ENCODE peak calls at places on chromosomes 16 and 17, in six cellular contexts. One of them, this sample, is unnamed.

GRCh38 chr17:55167024-55167721 is 97.6 kb upstream of the HLF start:
- DNase-seq in NCI-H1417 treated with DMSO at 0.1 percent for 48 hours: no peak
- DNase-seq in activated CD4-positive, alpha-beta T cell treated with anti-CD3 and anti-CD28 coated beads for 48 hours: no peak
- DNase-seq in GM03348: no peak
- DNase-seq in AG20443: no peak
- DNase-seq in cardiac muscle cell: no peak
- DNase-seq in this sample: no peak

GRCh38 chr16:30659507-30660423 is 1.5 kb downstream of the FBRS start:
- DNase-seq in NCI-H1417 treated with DMSO at 0.1 percent for 48 hours: no peak
- DNase-seq in activated CD4-positive, alpha-beta T cell treated with anti-CD3 and anti-CD28 coated beads for 48 hours: peak
- DNase-seq in GM03348: peak
- DNase-seq in AG20443: peak
- DNase-seq in cardiac muscle cell: no peak
- DNase-seq in this sample: no peak

GRCh38 chr16:74034862-74035261 is 261.8 kb upstream of the PSMD7 start:
- DNase-seq in NCI-H1417 treated with DMSO at 0.1 percent for 48 hours: no peak
- DNase-seq in activated CD4-positive, alpha-beta T cell treated with anti-CD3 and anti-CD28 coated beads for 48 hours: no peak
- DNase-seq in GM03348: peak
- DNase-seq in AG20443: peak
- DNase-seq in cardiac muscle cell: peak
- DNase-seq in this sample: peak

GRCh38 chr16:7025616-7026190 is 306.9 kb upstream of the RBFOX1 start:
- DNase-seq in NCI-H1417 treated with DMSO at 0.1 percent for 48 hours: no peak
- DNase-seq in activated CD4-positive, alpha-beta T cell treated with anti-CD3 and anti-CD28 coated beads for 48 hours: peak
- DNase-seq in GM03348: peak
- DNase-seq in AG20443: peak
- DNase-seq in cardiac muscle cell: no peak
- DNase-seq in this sample: peak

GRCh38 chr16:65413861-65414260 is 292.0 kb upstream of the CDH11 start:
- DNase-seq in NCI-H1417 treated with DMSO at 0.1 percent for 48 hours: no peak
- DNase-seq in activated CD4-positive, alpha-beta T cell treated with anti-CD3 and anti-CD28 coated beads for 48 hours: no peak
- DNase-seq in GM03348: no peak
- DNase-seq in AG20443: no peak
- DNase-seq in cardiac muscle cell: no peak
- DNase-seq in this sample: no peak

GRCh38 chr17:8611135-8611534 is 19.4 kb downstream of the MYH10 start:
- DNase-seq in NCI-H1417 treated with DMSO at 0.1 percent for 48 hours: no peak
- DNase-seq in activated CD4-positive, alpha-beta T cell treated with anti-CD3 and anti-CD28 coated beads for 48 hours: no peak
- DNase-seq in GM03348: peak
- DNase-seq in AG20443: peak
- DNase-seq in cardiac muscle cell: peak
- DNase-seq in this sample: no peak

GRCh38 chr16:2894231-2894630 is 11.2 kb downstream of the FLYWCH2 start:
- DNase-seq in NCI-H1417 treated with DMSO at 0.1 percent for 48 hours: no peak
- DNase-seq in activated CD4-positive, alpha-beta T cell treated with anti-CD3 and anti-CD28 coated beads for 48 hours: no peak
- DNase-seq in GM03348: no peak
- DNase-seq in AG20443: no peak
- DNase-seq in cardiac muscle cell: no peak
- DNase-seq in this sample: no peak

GRCh38 chr16:28918698-28919097 is 6.3 kb downstream of the RABEP2 start:
- DNase-seq in NCI-H1417 treated with DMSO at 0.1 percent for 48 hours: no peak
- DNase-seq in activated CD4-positive, alpha-beta T cell treated with anti-CD3 and anti-CD28 coated beads for 48 hours: no peak
- DNase-seq in GM03348: no peak
- DNase-seq in AG20443: no peak
- DNase-seq in cardiac muscle cell: no peak
- DNase-seq in this sample: no peak

GRCh38 chr17:17492085-17492484 is 4.1 kb downstream of the RASD1 start:
- DNase-seq in NCI-H1417 treated with DMSO at 0.1 percent for 48 hours: no peak
- DNase-seq in activated CD4-positive, alpha-beta T cell treated with anti-CD3 and anti-CD28 coated beads for 48 hours: no peak
- DNase-seq in GM03348: no peak
- DNase-seq in AG20443: no peak
- DNase-seq in cardiac muscle cell: no peak
- DNase-seq in this sample: no peak

GRCh38 chr17:78923660-78924453 is 1.3 kb downstream of the TIMP2 start:
- DNase-seq in NCI-H1417 treated with DMSO at 0.1 percent for 48 hours: no peak
- DNase-seq in activated CD4-positive, alpha-beta T cell treated with anti-CD3 and anti-CD28 coated beads for 48 hours: peak
- DNase-seq in GM03348: peak
- DNase-seq in AG20443: peak
- DNase-seq in cardiac muscle cell: no peak
- DNase-seq in this sample: peak

GRCh38 chr17:46163316-46163715 is 29.9 kb downstream of the KANSL1 start:
- DNase-seq in NCI-H1417 treated with DMSO at 0.1 percent for 48 hours: no peak
- DNase-seq in activated CD4-positive, alpha-beta T cell treated with anti-CD3 and anti-CD28 coated beads for 48 hours: no peak
- DNase-seq in GM03348: no peak
- DNase-seq in AG20443: no peak
- DNase-seq in cardiac muscle cell: no peak
- DNase-seq in this sample: no peak

GRCh38 chr17:53387745-53388144 is 435.0 kb upstream of the KIF2B start:
- DNase-seq in NCI-H1417 treated with DMSO at 0.1 percent for 48 hours: no peak
- DNase-seq in activated CD4-positive, alpha-beta T cell treated with anti-CD3 and anti-CD28 coated beads for 48 hours: no peak
- DNase-seq in GM03348: no peak
- DNase-seq in AG20443: no peak
- DNase-seq in cardiac muscle cell: no peak
- DNase-seq in this sample: no peak

GRCh38 chr16:49499018-49499785 is 125.6 kb downstream of the C16orf78 start:
- DNase-seq in NCI-H1417 treated with DMSO at 0.1 percent for 48 hours: no peak
- DNase-seq in activated CD4-positive, alpha-beta T cell treated with anti-CD3 and anti-CD28 coated beads for 48 hours: no peak
- DNase-seq in GM03348: no peak
- DNase-seq in AG20443: no peak
- DNase-seq in cardiac muscle cell: no peak
- DNase-seq in this sample: no peak

GRCh38 chr17:55454906-55455474 is 33.4 kb upstream of the MMD start:
- DNase-seq in NCI-H1417 treated with DMSO at 0.1 percent for 48 hours: no peak
- DNase-seq in activated CD4-positive, alpha-beta T cell treated with anti-CD3 and anti-CD28 coated beads for 48 hours: no peak
- DNase-seq in GM03348: peak
- DNase-seq in AG20443: peak
- DNase-seq in cardiac muscle cell: peak
- DNase-seq in this sample: peak

GRCh38 chr17:55198690-55199370 is 65.9 kb upstream of the HLF start:
- DNase-seq in NCI-H1417 treated with DMSO at 0.1 percent for 48 hours: no peak
- DNase-seq in activated CD4-positive, alpha-beta T cell treated with anti-CD3 and anti-CD28 coated beads for 48 hours: no peak
- DNase-seq in GM03348: no peak
- DNase-seq in AG20443: no peak
- DNase-seq in cardiac muscle cell: no peak
- DNase-seq in this sample: no peak

GRCh38 chr17:15298176-15298575 is 33.0 kb upstream of the PMP22 start:
- DNase-seq in NCI-H1417 treated with DMSO at 0.1 percent for 48 hours: no peak
- DNase-seq in activated CD4-positive, alpha-beta T cell treated with anti-CD3 and anti-CD28 coated beads for 48 hours: no peak
- DNase-seq in GM03348: peak
- DNase-seq in AG20443: peak
- DNase-seq in cardiac muscle cell: peak
- DNase-seq in this sample: peak

GRCh38 chr17:78112508-78113471 is 15.8 kb downstream of the TMC6 start:
- DNase-seq in NCI-H1417 treated with DMSO at 0.1 percent for 48 hours: no peak
- DNase-seq in activated CD4-positive, alpha-beta T cell treated with anti-CD3 and anti-CD28 coated beads for 48 hours: peak
- DNase-seq in GM03348: peak
- DNase-seq in AG20443: peak
- DNase-seq in cardiac muscle cell: peak
- DNase-seq in this sample: peak

GRCh38 chr17:41655611-41656111 is 31.3 kb upstream of the KRT17 start:
- DNase-seq in NCI-H1417 treated with DMSO at 0.1 percent for 48 hours: no peak
- DNase-seq in activated CD4-positive, alpha-beta T cell treated with anti-CD3 and anti-CD28 coated beads for 48 hours: no peak
- DNase-seq in GM03348: no peak
- DNase-seq in AG20443: no peak
- DNase-seq in cardiac muscle cell: no peak
- DNase-seq in this sample: no peak

GRCh38 chr16:19885456-19886060 is 910 bp upstream of the GPRC5B start:
- DNase-seq in NCI-H1417 treated with DMSO at 0.1 percent for 48 hours: no peak
- DNase-seq in activated CD4-positive, alpha-beta T cell treated with anti-CD3 and anti-CD28 coated beads for 48 hours: no peak
- DNase-seq in GM03348: no peak
- DNase-seq in AG20443: no peak
- DNase-seq in cardiac muscle cell: peak
- DNase-seq in this sample: no peak

GRCh38 chr17:79861371-79862216 is 22.4 kb upstream of the CBX4 start:
- DNase-seq in NCI-H1417 treated with DMSO at 0.1 percent for 48 hours: no peak
- DNase-seq in activated CD4-positive, alpha-beta T cell treated with anti-CD3 and anti-CD28 coated beads for 48 hours: no peak
- DNase-seq in GM03348: no peak
- DNase-seq in AG20443: peak
- DNase-seq in cardiac muscle cell: peak
- DNase-seq in this sample: no peak

GRCh38 chr17:9401434-9401833 is 174.2 kb downstream of the STX8 start:
- DNase-seq in NCI-H1417 treated with DMSO at 0.1 percent for 48 hours: no peak
- DNase-seq in activated CD4-positive, alpha-beta T cell treated with anti-CD3 and anti-CD28 coated beads for 48 hours: no peak
- DNase-seq in GM03348: peak
- DNase-seq in AG20443: peak
- DNase-seq in cardiac muscle cell: peak
- DNase-seq in this sample: peak

GRCh38 chr16:78460428-78460827 is 361.0 kb downstream of the WWOX start:
- DNase-seq in NCI-H1417 treated with DMSO at 0.1 percent for 48 hours: no peak
- DNase-seq in activated CD4-positive, alpha-beta T cell treated with anti-CD3 and anti-CD28 coated beads for 48 hours: no peak
- DNase-seq in GM03348: no peak
- DNase-seq in AG20443: no peak
- DNase-seq in cardiac muscle cell: no peak
- DNase-seq in this sample: no peak

GRCh38 chr17:49076575-49077384 is 55.8 kb upstream of the B4GALNT2 start:
- DNase-seq in NCI-H1417 treated with DMSO at 0.1 percent for 48 hours: no peak
- DNase-seq in activated CD4-positive, alpha-beta T cell treated with anti-CD3 and anti-CD28 coated beads for 48 hours: no peak
- DNase-seq in GM03348: peak
- DNase-seq in AG20443: peak
- DNase-seq in cardiac muscle cell: peak
- DNase-seq in this sample: peak

GRCh38 chr17:56594528-56595418 is 1.3 kb downstream of the NOG start:
- DNase-seq in NCI-H1417 treated with DMSO at 0.1 percent for 48 hours: no peak
- DNase-seq in activated CD4-positive, alpha-beta T cell treated with anti-CD3 and anti-CD28 coated beads for 48 hours: peak
- DNase-seq in GM03348: peak
- DNase-seq in AG20443: no peak
- DNase-seq in cardiac muscle cell: no peak
- DNase-seq in this sample: peak

GRCh38 chr16:11011326-11011725 is 67.0 kb downstream of the CLEC16A start:
- DNase-seq in NCI-H1417 treated with DMSO at 0.1 percent for 48 hours: no peak
- DNase-seq in activated CD4-positive, alpha-beta T cell treated with anti-CD3 and anti-CD28 coated beads for 48 hours: no peak
- DNase-seq in GM03348: no peak
- DNase-seq in AG20443: no peak
- DNase-seq in cardiac muscle cell: no peak
- DNase-seq in this sample: no peak

GRCh38 chr16:80585764-80586163 is 45.0 kb downstream of the DYNLRB2 start:
- DNase-seq in NCI-H1417 treated with DMSO at 0.1 percent for 48 hours: no peak
- DNase-seq in activated CD4-positive, alpha-beta T cell treated with anti-CD3 and anti-CD28 coated beads for 48 hours: no peak
- DNase-seq in GM03348: no peak
- DNase-seq in AG20443: no peak
- DNase-seq in cardiac muscle cell: no peak
- DNase-seq in this sample: no peak

GRCh38 chr16:89308391-89309333 is 91.2 kb downstream of the ZNF778 start:
- DNase-seq in NCI-H1417 treated with DMSO at 0.1 percent for 48 hours: no peak
- DNase-seq in activated CD4-positive, alpha-beta T cell treated with anti-CD3 and anti-CD28 coated beads for 48 hours: peak
- DNase-seq in GM03348: no peak
- DNase-seq in AG20443: peak
- DNase-seq in cardiac muscle cell: no peak
- DNase-seq in this sample: no peak

GRCh38 chr17:69567130-69567529 is 152.6 kb downstream of the MAP2K6 start:
- DNase-seq in NCI-H1417 treated with DMSO at 0.1 percent for 48 hours: no peak
- DNase-seq in activated CD4-positive, alpha-beta T cell treated with anti-CD3 and anti-CD28 coated beads for 48 hours: no peak
- DNase-seq in GM03348: peak
- DNase-seq in AG20443: peak
- DNase-seq in cardiac muscle cell: peak
- DNase-seq in this sample: peak

GRCh38 chr16:72284042-72284789 is 112.3 kb upstream of the PMFBP1 start:
- DNase-seq in NCI-H1417 treated with DMSO at 0.1 percent for 48 hours: no peak
- DNase-seq in activated CD4-positive, alpha-beta T cell treated with anti-CD3 and anti-CD28 coated beads for 48 hours: no peak
- DNase-seq in GM03348: no peak
- DNase-seq in AG20443: no peak
- DNase-seq in cardiac muscle cell: peak
- DNase-seq in this sample: no peak

GRCh38 chr16:30065943-30066881 is 652 bp downstream of the ALDOA start:
- DNase-seq in NCI-H1417 treated with DMSO at 0.1 percent for 48 hours: no peak
- DNase-seq in activated CD4-positive, alpha-beta T cell treated with anti-CD3 and anti-CD28 coated beads for 48 hours: peak
- DNase-seq in GM03348: peak
- DNase-seq in AG20443: peak
- DNase-seq in cardiac muscle cell: peak
- DNase-seq in this sample: peak